ENCODE peak calls at places on chromosome 13, in seven cellular contexts. N, W, D, C, Y, G and S are unnamed samples.

GRCh38 chr13:67635754-67636153 is 405.6 kb upstream of the PCDH9 start:
- DNase-seq in N (no peak), W (no peak), D (no peak), C (peak), Y (no peak), G (no peak), S (no peak)

GRCh38 chr13:107216046-107216715 is 648.2 kb upstream of the ARGLU1 start:
- DNase-seq in N (no peak), W (peak), D (peak), C (no peak), Y (no peak), G (no peak), S (no peak)

GRCh38 chr13:35479223-35479536 is 2.7 kb upstream of the MAB21L1 start:
- DNase-seq in N (peak), W (no peak), D (peak), C (no peak), Y (no peak), G (no peak), S (no peak)

GRCh38 chr13:66835040-66835628 is 395.0 kb downstream of the PCDH9 start:
- DNase-seq in N (peak), W (no peak), D (peak), C (peak), Y (no peak), G (no peak), S (no peak)

GRCh38 chr13:20942938-20943518 is 40.5 kb upstream of the XPO4 start:
- DNase-seq in N (no peak), W (no peak), D (no peak), C (no peak), Y (no peak), G (no peak), S (no peak)

GRCh38 chr13:51805925-51806324 is 2.0 kb upstream of the DHRS12 start:
- DNase-seq in N (no peak), W (no peak), D (no peak), C (no peak), Y (no peak), G (no peak), S (no peak)

GRCh38 chr13:113400621-113401451 is 36.9 kb upstream of the GRTP1 start:
- DNase-seq in N (no peak), W (no peak), D (no peak), C (no peak), Y (no peak), G (no peak), S (no peak)

GRCh38 chr13:114132419-114133121 is at the start of gene RASA3:
- DNase-seq in N (peak), W (no peak), D (peak), C (peak), Y (peak), G (no peak), S (peak)

GRCh38 chr13:20230913-20231838 is 943 bp downstream of the GJB6 start:
- DNase-seq in N (no peak), W (no peak), D (no peak), C (no peak), Y (no peak), G (no peak), S (no peak)

GRCh38 chr13:107223867-107224266 is 655.9 kb upstream of the ARGLU1 start:
- DNase-seq in N (no peak), W (no peak), D (no peak), C (no peak), Y (no peak), G (no peak), S (no peak)

GRCh38 chr13:79241697-79242096 is 164.4 kb downstream of the RBM26 start:
- DNase-seq in N (no peak), W (no peak), D (no peak), C (no peak), Y (no peak), G (no peak), S (no peak)

GRCh38 chr13:54234607-54235006 is 1206.0 kb downstream of the OLFM4 start:
- DNase-seq in N (no peak), W (no peak), D (no peak), C (no peak), Y (no peak), G (no peak), S (no peak)

GRCh38 chr13:103510007-103510406 is 443.8 kb upstream of the SLC10A2 start:
- DNase-seq in N (no peak), W (no peak), D (peak), C (no peak), Y (no peak), G (no peak), S (no peak)
- TF ChIP-seq CTCF in N (peak), W (no peak), D (peak), C (no peak), Y (peak), G (no peak), S (peak)

GRCh38 chr13:112063309-112063626 is 3.7 kb upstream of the SOX1 start:
- DNase-seq in N (no peak), W (no peak), D (no peak), C (no peak), Y (no peak), G (no peak), S (no peak)

GRCh38 chr13:112063807-112064206 is 3.1 kb upstream of the SOX1 start:
- DNase-seq in N (no peak), W (no peak), D (no peak), C (no peak), Y (no peak), G (no peak), S (no peak)

GRCh38 chr13:112061367-112062046 is 5.4 kb upstream of the SOX1 start:
- DNase-seq in N (no peak), W (no peak), D (no peak), C (no peak), Y (no peak), G (no peak), S (no peak)

GRCh38 chr13:112062047-112062618 is 4.8 kb upstream of the SOX1 start:
- DNase-seq in N (no peak), W (no peak), D (no peak), C (no peak), Y (no peak), G (no peak), S (no peak)

DNA sequence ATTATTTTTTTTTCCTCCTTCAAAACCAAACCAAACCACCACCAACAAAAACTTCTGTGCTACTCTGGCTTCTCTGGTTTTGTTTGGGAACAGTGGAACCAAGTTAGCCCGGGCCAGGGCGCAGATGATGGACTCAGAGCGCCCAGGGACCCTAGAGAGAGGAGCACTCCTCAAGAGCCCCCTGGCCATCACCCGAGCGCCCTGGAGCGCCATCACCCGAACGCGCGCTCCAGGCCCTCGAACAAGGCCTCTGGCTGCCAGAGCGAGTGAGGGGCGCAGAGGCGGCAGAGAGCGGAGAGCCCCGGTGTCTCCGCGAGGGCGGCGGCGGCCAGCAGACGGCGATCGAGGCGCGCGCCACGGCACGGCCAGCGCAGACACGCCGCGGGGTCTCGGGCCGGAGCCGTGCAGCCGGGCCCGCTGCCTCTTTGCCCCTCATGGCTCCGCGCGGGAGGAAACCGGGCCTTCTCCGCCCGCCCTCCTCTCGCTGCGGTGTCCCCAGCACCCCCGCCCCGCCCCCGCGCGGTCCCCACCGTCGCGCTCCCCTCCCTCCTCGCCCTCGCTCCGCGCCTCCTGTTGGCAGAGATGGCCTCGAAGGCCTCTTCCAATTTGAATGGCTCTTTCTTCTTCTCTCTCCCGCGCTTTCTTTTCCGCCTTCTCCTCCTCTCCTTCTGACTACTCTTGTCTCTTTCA is 4.2 kb upstream of the SOX1 start:
- DNase-seq in N (peak), W (no peak), D (no peak), C (no peak), Y (no peak), G (no peak), S (peak)
- TF ChIP-seq CTCF in N (peak), W (no peak), D (no peak), C (no peak), Y (no peak), G (no peak), S (peak)

GRCh38 chr13:72651196-72651595 is 76.2 kb downstream of the MZT1 start:
- DNase-seq in N (no peak), W (no peak), D (peak), C (peak), Y (peak), G (no peak), S (no peak)
- TF ChIP-seq CTCF in N (no peak), W (no peak), D (peak), C (peak), Y (peak), G (no peak), S (peak)

GRCh38 chr13:61029064-61029463 is 386.6 kb downstream of the PCDH20 start:
- DNase-seq in N (no peak), W (no peak), D (no peak), C (no peak), Y (no peak), G (no peak), S (no peak)
- TF ChIP-seq CTCF in N (no peak), W (no peak), D (no peak), C (no peak), Y (no peak), G (no peak), S (peak)

GRCh38 chr13:101115762-101116161 is 300.5 kb downstream of the NALCN start:
- DNase-seq in N (no peak), W (no peak), D (no peak), C (peak), Y (no peak), G (no peak), S (no peak)
- TF ChIP-seq CTCF in N (no peak), W (peak), D (peak), C (peak), Y (peak), G (no peak), S (no peak)

DNA sequence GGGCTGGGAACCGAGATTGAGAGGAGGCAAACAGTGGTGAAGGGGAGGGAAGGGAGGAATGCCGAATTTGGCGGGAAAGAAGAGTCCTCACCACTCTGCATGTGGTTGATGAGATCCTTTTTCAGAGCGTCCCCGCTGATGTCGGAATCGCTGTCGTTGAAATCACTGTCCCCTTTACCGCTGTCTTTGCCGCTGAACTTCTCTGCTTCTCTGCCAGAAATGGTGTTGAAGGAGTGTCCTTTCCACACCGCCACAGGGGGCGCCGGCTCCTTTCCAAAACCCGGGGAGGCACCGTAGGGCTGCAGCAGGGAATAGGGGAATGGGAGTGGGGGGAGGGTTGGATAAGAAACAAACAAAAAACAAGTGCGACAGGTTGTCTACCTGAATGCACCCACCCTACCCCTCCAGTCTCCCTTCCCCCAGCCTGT is 3.1 kb downstream of the PCDH8 start:
- DNase-seq in N (peak), W (no peak), D (no peak), C (no peak), Y (no peak), G (no peak), S (peak)
- TF ChIP-seq CTCF in N (no peak), W (no peak), D (peak), C (no peak), Y (peak), G (peak), S (peak)

GRCh38 chr13:50711449-50711848 is 132.0 kb downstream of the DLEU7 start:
- DNase-seq in N (no peak), W (no peak), D (peak), C (no peak), Y (no peak), G (no peak), S (no peak)

GRCh38 chr13:50708461-50708860 is 135.0 kb downstream of the DLEU7 start:
- DNase-seq in N (no peak), W (no peak), D (no peak), C (no peak), Y (no peak), G (no peak), S (no peak)

GRCh38 chr13:50706505-50706904 is 137.0 kb downstream of the DLEU7 start:
- DNase-seq in N (no peak), W (no peak), D (no peak), C (no peak), Y (no peak), G (no peak), S (no peak)

GRCh38 chr13:50712469-50712868 is 131.0 kb downstream of the DLEU7 start:
- DNase-seq in N (no peak), W (no peak), D (no peak), C (peak), Y (no peak), G (no peak), S (no peak)

DNA sequence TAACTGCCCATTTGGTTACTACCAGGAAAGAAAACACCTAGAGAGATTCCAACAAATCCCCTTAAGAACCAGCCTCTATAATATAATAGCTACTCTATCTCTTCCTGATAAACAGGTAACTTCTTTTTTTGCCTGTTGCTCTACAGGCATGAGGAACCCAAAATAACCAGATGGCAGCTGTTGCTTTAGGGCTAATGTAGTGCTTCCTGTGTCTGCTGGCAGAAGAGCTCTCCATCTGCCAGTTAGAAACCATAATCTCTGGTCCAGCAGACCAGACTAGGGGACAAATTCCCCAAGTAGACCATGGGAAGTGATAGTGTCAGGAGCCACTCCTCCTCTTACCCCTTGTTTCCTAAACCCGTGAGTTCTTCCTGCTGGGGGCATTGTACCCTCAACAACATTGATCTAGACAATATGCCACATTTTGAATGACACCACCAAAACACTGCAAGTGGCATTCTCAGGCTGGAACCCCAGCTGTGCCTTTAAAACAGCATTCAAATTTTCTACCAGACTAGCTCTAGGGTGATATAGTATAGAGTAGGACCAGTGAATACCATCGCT is 135.9 kb downstream of the DLEU7 start:
- DNase-seq in N (no peak), W (no peak), D (peak), C (no peak), Y (no peak), G (no peak), S (no peak)
- TF ChIP-seq CTCF in N (no peak), W (no peak), D (no peak), C (no peak), Y (no peak), G (no peak), S (no peak)

GRCh38 chr13:22800726-22801401 is 379.9 kb upstream of the SGCG start:
- DNase-seq in N (no peak), W (no peak), D (no peak), C (peak), Y (no peak), G (no peak), S (no peak)

DNA sequence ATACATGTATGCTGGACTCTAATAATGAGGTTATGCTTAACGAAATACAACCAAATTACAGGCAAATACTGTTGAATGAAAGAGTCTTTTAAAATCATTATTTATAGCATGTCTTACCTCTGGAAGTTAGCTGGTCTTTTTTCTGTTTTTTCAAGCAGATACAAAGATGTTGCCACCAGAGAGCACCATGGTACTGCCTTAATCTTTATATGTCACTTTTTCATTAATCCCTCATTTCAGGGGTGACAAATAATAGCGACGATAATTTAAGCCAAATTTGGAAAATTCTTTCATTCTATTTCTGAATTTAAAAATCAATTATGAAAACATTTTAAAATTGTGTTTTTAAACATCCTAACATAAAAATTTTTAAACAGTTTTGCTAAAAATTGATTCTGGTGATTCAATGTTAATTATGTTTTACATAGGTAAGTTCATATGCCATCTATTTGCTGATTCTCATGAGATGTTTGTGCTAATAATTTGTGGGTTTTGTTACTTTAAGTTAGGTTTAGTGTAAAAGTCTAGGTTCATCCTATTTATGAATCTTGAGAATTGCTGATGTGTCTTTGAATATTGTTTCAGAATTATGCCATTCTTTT is 379.3 kb upstream of the SGCG start:
- DNase-seq in N (no peak), W (no peak), D (no peak), C (peak), Y (no peak), G (no peak), S (no peak)
- TF ChIP-seq CTCF in N (peak), W (no peak), D (peak), C (peak), Y (no peak), G (no peak), S (peak)

DNA sequence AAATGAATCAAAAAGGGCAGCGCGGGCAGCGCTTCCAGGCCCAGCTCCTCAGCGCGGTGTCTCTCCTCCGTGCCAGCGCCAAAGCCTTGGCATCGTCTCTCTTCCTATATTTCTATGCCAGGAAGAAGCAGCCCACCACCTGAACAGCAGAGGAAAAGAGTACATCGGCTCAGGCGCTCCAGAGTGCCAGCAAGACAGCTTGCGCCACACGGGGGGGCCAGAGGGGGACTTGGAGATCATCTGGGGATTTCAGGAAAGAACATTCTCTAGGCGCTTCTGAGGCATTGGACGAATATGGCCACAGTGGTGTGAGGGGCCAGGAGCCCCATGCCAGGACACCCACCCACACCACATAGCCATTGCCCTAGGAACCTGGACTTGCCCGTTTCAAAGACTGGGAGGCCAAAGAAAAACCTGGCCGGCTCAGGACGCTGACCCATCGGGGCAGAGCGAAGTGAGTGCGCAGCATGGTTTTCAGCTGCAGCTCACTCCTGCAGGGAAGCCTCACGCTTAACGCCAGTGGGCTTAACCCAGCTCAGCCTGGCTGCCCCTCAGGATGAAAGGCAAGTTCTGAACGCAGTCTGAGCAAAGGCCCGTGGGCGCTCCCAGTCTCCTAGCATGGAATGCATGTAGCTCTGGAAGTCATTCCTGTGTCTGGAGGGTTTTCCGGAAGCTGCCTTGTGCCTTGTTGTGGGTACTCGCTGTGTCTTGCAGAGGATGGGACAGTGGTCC is 62.1 kb downstream of the GGACT start:
- DNase-seq in N (no peak), W (no peak), D (no peak), C (no peak), Y (no peak), G (no peak), S (no peak)
- TF ChIP-seq CTCF in N (no peak), W (no peak), D (no peak), C (no peak), Y (no peak), G (no peak), S (no peak)

GRCh38 chr13:109785141-109785891 is 1.1 kb downstream of the IRS2 start:
- DNase-seq in N (peak), W (no peak), D (peak), C (peak), Y (no peak), G (no peak), S (peak)

GRCh38 chr13:109785892-109786450 is 412 bp downstream of the IRS2 start:
- DNase-seq in N (peak), W (no peak), D (no peak), C (no peak), Y (no peak), G (no peak), S (no peak)

GRCh38 chr13:109783815-109784589 is 2.4 kb downstream of the IRS2 start:
- DNase-seq in N (no peak), W (no peak), D (peak), C (no peak), Y (no peak), G (no peak), S (no peak)

GRCh38 chr13:109783447-109783814 is 3.0 kb downstream of the IRS2 start:
- DNase-seq in N (peak), W (no peak), D (peak), C (no peak), Y (no peak), G (no peak), S (no peak)

DNA sequence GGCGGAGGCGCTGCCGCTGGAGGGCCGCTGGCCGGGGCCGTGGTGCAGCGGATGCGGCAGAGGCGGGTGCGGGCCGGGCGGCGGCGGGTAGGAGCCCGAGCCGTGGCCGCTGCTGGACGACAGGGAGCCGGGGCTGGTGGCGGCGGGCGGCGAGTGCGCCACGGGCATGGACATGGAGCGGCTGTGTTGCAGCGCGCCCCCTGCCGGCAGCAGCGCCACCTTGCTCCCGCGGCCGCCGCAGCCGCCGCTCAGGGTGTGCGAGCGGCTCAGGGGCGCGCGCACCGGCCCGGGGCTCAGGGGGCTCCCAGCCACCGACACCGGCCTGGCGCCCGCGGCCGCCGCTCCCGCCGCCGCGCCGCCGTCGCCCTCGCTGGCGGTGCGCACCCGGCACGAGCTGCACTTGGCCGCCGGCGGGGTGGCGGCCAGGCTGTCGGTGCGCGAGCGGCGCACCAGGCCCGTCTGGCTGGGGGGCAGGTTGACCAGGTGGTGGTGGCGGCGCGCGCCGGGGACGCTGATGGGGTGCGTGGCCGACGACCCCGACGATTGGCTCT is 1.7 kb downstream of the IRS2 start:
- DNase-seq in N (peak), W (no peak), D (peak), C (peak), Y (no peak), G (no peak), S (peak)
- TF ChIP-seq CTCF in N (peak), W (peak), D (peak), C (peak), Y (peak), G (peak), S (peak)